ENCODE peak calls at places on chromosomes 16 and 17, in five cellular contexts. C, Q, K, H and D are unnamed samples.

GRCh38 chr16:23869052-23869451 is 33.3 kb downstream of the PRKCB start:
- DNase-seq in C (no peak), Q (peak), K (no peak), H (no peak), D (no peak)

GRCh38 chr17:40993856-40994255 is at the start of gene KRTAP3-3:
- DNase-seq in Q (no peak), H (no peak), K (no peak), C (no peak), D (no peak)

GRCh38 chr17:2403044-2403443 is 2.2 kb upstream of the MNT start:
- DNase-seq in Q (no peak), C (no peak), K (no peak), H (no peak), D (no peak)

GRCh38 chr16:31333686-31334649 is 21.0 kb upstream of the ITGAX start:
- DNase-seq in H (peak), Q (peak), C (peak), K (peak), D (no peak)

GRCh38 chr17:61412860-61413653 is 13.4 kb downstream of the TBX2 start:
- DNase-seq in C (no peak), H (no peak), K (no peak), Q (no peak), D (no peak)

GRCh38 chr16:9695152-9695551 is 487.1 kb downstream of the GRIN2A start:
- DNase-seq in C (no peak), H (no peak), Q (no peak), K (no peak), D (no peak)

GRCh38 chr16:15658556-15658955 is 8.5 kb downstream of the NDE1 start:
- DNase-seq in H (no peak), C (no peak), K (no peak), Q (no peak), D (no peak)

GRCh38 chr16:381788-382717 is at the start of gene PGAP6:
- DNase-seq in K (peak), Q (peak), H (peak), C (peak), D (peak)

GRCh38 chr16:87681990-87682570 is 79.8 kb downstream of the JPH3 start:
- DNase-seq in C (no peak), Q (peak), K (no peak), H (no peak), D (no peak)

GRCh38 chr17:30005709-30006320 is 64.4 kb downstream of the EFCAB5 start:
- DNase-seq in Q (no peak), C (no peak), H (no peak), K (no peak), D (no peak)

GRCh38 chr17:21166599-21167265 is 40.0 kb downstream of the DHRS7B start:
- DNase-seq in H (no peak), K (no peak), Q (no peak), C (no peak), D (no peak)

GRCh38 chr17:15431201-15431600 is 36.2 kb downstream of the CDRT4 start:
- DNase-seq in H (no peak), C (no peak), Q (no peak), K (no peak), D (no peak)

GRCh38 chr17:80931421-80932265 is 60.0 kb upstream of the CHMP6 start:
- DNase-seq in C (no peak), K (no peak), Q (no peak), H (no peak), D (no peak)

GRCh38 chr17:27236710-27237315 is 57.1 kb upstream of the WSB1 start:
- DNase-seq in Q (peak), H (peak), C (peak), K (peak), D (peak)

GRCh38 chr17:43430936-43431649 is 32.3 kb downstream of the ARL4D start:
- DNase-seq in K (no peak), H (no peak), Q (no peak), C (no peak), D (no peak)

GRCh38 chr17:39769974-39770587 is 32.3 kb downstream of the GRB7 start:
- DNase-seq in Q (peak), H (no peak), K (peak), C (peak), D (no peak)

GRCh38 chr17:40093005-40093579 is 7.3 kb downstream of the NR1D1 start:
- DNase-seq in Q (no peak), C (no peak), K (no peak), H (no peak), D (no peak)

GRCh38 chr16:13521356-13521755 is 398.6 kb upstream of the ERCC4 start:
- DNase-seq in K (no peak), H (no peak), Q (no peak), C (no peak), D (no peak)

GRCh38 chr17:81961087-81961514 is at the start of gene NOTUM:
- DNase-seq in H (no peak), K (no peak), C (no peak), Q (no peak), D (no peak)

GRCh38 chr16:47311738-47312505 is 148.9 kb downstream of the ITFG1 start:
- DNase-seq in H (no peak), Q (no peak), K (no peak), C (no peak), D (no peak)

GRCh38 chr17:35338230-35338629 is 35.2 kb downstream of the SLFN11 start:
- DNase-seq in Q (no peak), K (no peak), C (no peak), H (no peak), D (no peak)

GRCh38 chr17:27810211-27810901 is 10.0 kb upstream of the NOS2 start:
- DNase-seq in C (peak), K (peak), H (no peak), Q (peak), D (no peak)

GRCh38 chr17:42163113-42163512 is 8.3 kb upstream of the RAB5C start:
- DNase-seq in Q (peak), C (no peak), H (no peak), K (peak), D (no peak)

GRCh38 chr17:61237275-61237674 is 162.4 kb upstream of the TBX2 start:
- DNase-seq in K (no peak), C (no peak), Q (no peak), H (peak), D (no peak)

GRCh38 chr16:13957197-13958078 is 37.5 kb downstream of the ERCC4 start:
- DNase-seq in K (peak), H (peak), C (peak), Q (peak), D (no peak)

GRCh38 chr17:41799366-41799765 is 12.4 kb downstream of the P3H4 start:
- DNase-seq in C (no peak), Q (no peak), H (no peak), K (no peak), D (no peak)

GRCh38 chr17:76737676-76738467 is at the start of gene MFSD11:
- DNase-seq in K (peak), Q (peak), C (peak), H (peak), D (peak)

GRCh38 chr17:44094701-44095387 is 24.3 kb downstream of the G6PC3 start:
- DNase-seq in Q (no peak), C (no peak), K (no peak), H (no peak), D (no peak)

GRCh38 chr17:55727920-55728319 is 5.3 kb upstream of the TMEM100 start:
- DNase-seq in H (no peak), C (no peak), K (no peak), Q (no peak), D (no peak)

GRCh38 chr17:61809816-61810392 is 53.4 kb downstream of the BRIP1 start:
- DNase-seq in Q (no peak), H (no peak), K (no peak), C (no peak), D (no peak)

GRCh38 chr16:84953051-84953746 is 58.1 kb downstream of the ZDHHC7 start:
- DNase-seq in K (no peak), C (no peak), H (no peak), Q (no peak), D (no peak)

GRCh38 chr17:61689610-61690180 is 98.7 kb upstream of the NACA2 start:
- DNase-seq in Q (no peak), C (no peak), H (no peak), K (no peak), D (no peak)

GRCh38 chr16:81071816-81072215 is 5.2 kb downstream of the C16orf46 start:
- DNase-seq in H (no peak), K (no peak), C (no peak), Q (no peak), D (no peak)

GRCh38 chr16:22357635-22357971 is 16.8 kb downstream of the CDR2 start:
- DNase-seq in K (peak), Q (no peak), C (peak), H (no peak), D (no peak)

GRCh38 chr17:145671-146541 is 8.5 kb downstream of the SCGB1C2 start:
- DNase-seq in K (no peak), H (peak), C (no peak), Q (no peak), D (peak)

GRCh38 chr17:70775667-70776066 is 606.3 kb downstream of the KCNJ2 start:
- DNase-seq in C (no peak), H (no peak), Q (no peak), K (no peak), D (no peak)

DNA sequence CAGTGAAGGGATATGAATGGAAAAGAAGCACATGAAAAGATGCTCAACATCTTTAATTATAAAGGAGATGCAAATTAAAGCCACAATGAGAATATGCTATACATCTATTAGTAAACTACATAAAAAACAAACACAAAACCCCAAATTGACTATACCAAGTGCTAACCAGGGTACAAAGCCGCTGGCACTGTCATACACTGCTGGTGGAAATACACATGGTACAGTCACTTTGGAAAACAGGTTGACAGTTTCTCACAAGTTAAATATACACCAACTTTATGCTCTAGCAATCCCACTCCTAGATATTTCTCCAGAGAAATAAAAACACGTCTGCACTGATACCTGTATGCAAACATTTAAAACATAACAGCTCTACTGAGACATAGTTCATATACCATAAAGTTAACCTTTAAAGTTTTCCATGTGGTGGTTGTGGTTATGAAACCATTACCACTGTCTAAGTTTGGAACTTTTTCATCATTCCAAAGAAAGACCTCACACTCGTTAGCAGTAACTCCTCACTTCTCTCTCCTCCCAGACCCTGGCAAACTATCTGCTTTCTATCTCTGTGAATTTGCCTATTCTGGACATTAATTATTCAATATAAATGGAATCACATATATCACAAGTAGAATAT is 42.7 kb downstream of the ADGRG5 start:
- DNase-seq in Q (no peak), C (no peak), H (no peak), K (no peak), D (no peak)
- TF ChIP-seq CTCF in Q (no peak), C (no peak), H (no peak), K (no peak), D (no peak)

GRCh38 chr17:78438271-78438691 is 59.8 kb downstream of the PGS1 start:
- DNase-seq in H (no peak), C (no peak), K (no peak), Q (peak), D (no peak)

GRCh38 chr17:78434455-78435329 is 56.2 kb downstream of the PGS1 start:
- DNase-seq in C (no peak), K (no peak), H (no peak), Q (no peak), D (no peak)

GRCh38 chr17:78435330-78436005 is 57.0 kb downstream of the PGS1 start:
- DNase-seq in K (no peak), C (no peak), Q (no peak), H (no peak), D (no peak)

GRCh38 chr17:78438694-78439325 is 60.4 kb downstream of the PGS1 start:
- DNase-seq in K (no peak), H (no peak), C (no peak), Q (no peak), D (no peak)

DNA sequence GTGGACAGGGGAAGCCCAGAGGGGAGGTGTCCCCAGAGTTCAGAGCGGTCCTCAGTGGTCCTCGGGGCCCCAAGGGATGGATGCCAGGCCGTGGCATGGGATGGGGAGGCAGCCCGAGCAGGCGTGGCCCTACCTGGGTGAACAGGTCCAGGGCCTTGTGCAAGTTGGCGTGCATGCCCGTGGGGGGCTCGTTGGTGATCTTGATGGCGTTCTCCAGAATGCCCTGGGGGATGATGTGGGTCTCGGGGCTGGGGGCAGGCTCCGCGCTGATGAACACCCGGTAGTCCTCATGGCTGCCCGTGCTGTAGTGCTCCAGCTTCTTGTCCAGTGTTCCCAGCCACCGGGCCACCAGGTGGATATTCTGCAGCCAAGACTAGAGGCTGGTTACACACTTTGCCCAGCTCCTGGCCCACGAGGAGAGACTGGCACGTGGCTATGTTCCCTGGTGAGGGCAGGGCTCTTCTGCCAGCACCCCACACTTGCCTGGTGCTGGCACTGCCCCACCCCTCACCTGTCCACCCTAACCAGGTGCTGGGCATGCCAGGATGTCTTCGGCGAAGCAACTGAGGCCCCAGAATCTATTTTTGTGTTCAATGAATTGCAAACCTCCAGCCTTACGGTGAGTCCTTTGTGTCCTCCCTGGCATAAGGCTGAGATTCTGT is 59.2 kb downstream of the PGS1 start:
- DNase-seq in C (no peak), Q (no peak), H (no peak), K (no peak), D (no peak)
- TF ChIP-seq CTCF in C (no peak), Q (no peak), H (no peak), K (no peak), D (no peak)

GRCh38 chr16:12339686-12340085 is 363.2 kb downstream of the SNX29 start:
- DNase-seq in Q (no peak), C (no peak), K (no peak), H (no peak), D (no peak)
- TF ChIP-seq CTCF in Q (no peak), C (no peak), K (no peak), H (no peak), D (no peak)

GRCh38 chr17:56754523-56755208 is 79.1 kb downstream of the C17orf67 start:
- DNase-seq in H (no peak), Q (peak), C (peak), K (no peak), D (no peak)
- TF ChIP-seq CTCF in H (no peak), Q (no peak), C (no peak), K (no peak), D (no peak)

GRCh38 chr16:50371936-50372595 is 3.3 kb upstream of the BRD7 start:
- DNase-seq in H (peak), K (no peak), C (no peak), Q (peak), D (no peak)
- TF ChIP-seq CTCF in H (peak), K (no peak), C (no peak), Q (no peak), D (no peak)

GRCh38 chr17:9982159-9982558 is 77.1 kb upstream of the RCVRN start:
- DNase-seq in Q (peak), K (peak), C (no peak), H (no peak), D (no peak)
- TF ChIP-seq CTCF in Q (peak), K (peak), C (peak), H (peak), D (no peak)

GRCh38 chr16:50593410-50594139 is 45.4 kb downstream of the NKD1 start:
- DNase-seq in K (no peak), H (no peak), C (no peak), Q (no peak), D (no peak)

GRCh38 chr16:50588276-50588675 is 40.1 kb downstream of the NKD1 start:
- DNase-seq in Q (no peak), H (no peak), C (no peak), K (no peak), D (no peak)

GRCh38 chr16:50591800-50592771 is 43.9 kb downstream of the NKD1 start:
- DNase-seq in K (no peak), H (peak), C (no peak), Q (no peak), D (no peak)

GRCh38 chr16:50592996-50593395 is 44.8 kb downstream of the NKD1 start:
- DNase-seq in C (no peak), K (no peak), H (no peak), Q (no peak), D (no peak)

GRCh38 chr16:50591209-50591608 is 43.0 kb downstream of the NKD1 start:
- DNase-seq in C (no peak), Q (no peak), K (no peak), H (no peak), D (no peak)
- TF ChIP-seq CTCF in C (no peak), Q (no peak), K (no peak), H (no peak), D (no peak)

GRCh38 chr17:74008196-74008595 is 195.3 kb upstream of the RPL38 start:
- DNase-seq in H (no peak), Q (peak), K (no peak), C (no peak), D (no peak)
- TF ChIP-seq CTCF in H (peak), Q (no peak), K (peak), C (no peak), D (no peak)